ENCODE peak calls at places on chromosomes 6 and 20, in four cellular contexts. F is H9, E is neuronal stem cell, C is mesenchymal stem cell. V is an unnamed sample.

GRCh38 chr6:133129556-133129955 is 111.6 kb upstream of the EYA4 start:
- DNase-seq in C (no peak), E (no peak), F (no peak), V (no peak)

GRCh38 chr6:93468291-93468690 is 48.9 kb upstream of the EPHA7 start:
- DNase-seq in E (peak; percentile 73), C (peak; percentile 85), F (no peak), V (no peak)

GRCh38 chr20:34562643-34563042 is 4.1 kb downstream of the MAP1LC3A start:
- DNase-seq in F (peak; percentile 66), C (peak; percentile 43), E (no peak), V (no peak)

GRCh38 chr20:5766085-5766764 is 16.0 kb downstream of the SHLD1 start:
- DNase-seq in F (no peak), C (no peak), E (no peak), V (no peak)

GRCh38 chr6:127592964-127593363 is 16.0 kb downstream of the C6orf58 start:
- DNase-seq in E (no peak), F (peak; percentile 42), C (no peak), V (no peak)

GRCh38 chr20:57941572-57942381 is 232.0 kb upstream of the PMEPA1 start:
- DNase-seq in F (no peak), C (no peak), E (no peak), V (no peak)

GRCh38 chr6:122712093-122712863 is 67.2 kb upstream of the FABP7 start:
- DNase-seq in E (no peak), F (no peak), C (peak; percentile 57), V (no peak)

GRCh38 chr20:40390654-40391053 is 298.4 kb downstream of the MAFB start:
- DNase-seq in E (no peak), F (no peak), C (no peak), V (no peak)

GRCh38 chr20:8616792-8617191 is 452.1 kb upstream of the PLCB4 start:
- DNase-seq in C (peak; percentile 58), F (no peak), E (no peak), V (no peak)

GRCh38 chr20:22568872-22569344 is 15.5 kb downstream of the FOXA2 start:
- DNase-seq in C (no peak), E (no peak), F (no peak), V (no peak)

GRCh38 chr6:109978174-109979032 is at the start of gene GPR6:
- DNase-seq in E (peak; percentile 91), F (peak; percentile 87), C (peak; percentile 70), V (peak; percentile 89)

GRCh38 chr6:5871296-5871695 is 135.4 kb downstream of the NRN1 start:
- DNase-seq in C (no peak), F (no peak), E (no peak), V (no peak)

GRCh38 chr6:154579046-154579823 is 68.8 kb upstream of the CNKSR3 start:
- DNase-seq in F (no peak), C (no peak), E (no peak), V (peak; percentile 5)

GRCh38 chr20:8858181-8858794 is 210.6 kb upstream of the PLCB4 start:
- DNase-seq in C (peak; percentile 3), F (no peak), E (no peak), V (no peak)

GRCh38 chr6:64998173-64998572 is 708.9 kb downstream of the EYS start:
- DNase-seq in E (no peak), F (no peak), C (no peak), V (no peak)

GRCh38 chr20:63892402-63892801 is 2.5 kb upstream of the DNAJC5 start:
- DNase-seq in C (no peak), E (no peak), F (no peak), V (no peak)

GRCh38 chr20:63895886-63896135 is 885 bp downstream of the DNAJC5 start:
- DNase-seq in E (no peak), C (peak; percentile 47), F (no peak), V (no peak)

GRCh38 chr20:63895202-63895885 is 418 bp downstream of the DNAJC5 start:
- DNase-seq in E (no peak), F (no peak), C (no peak), V (no peak)

GRCh38 chr20:63894358-63895201 is at the start of gene DNAJC5:
- DNase-seq in F (peak; percentile 93), E (peak; percentile 90), C (peak; percentile 87), V (peak; percentile 97)

DNA sequence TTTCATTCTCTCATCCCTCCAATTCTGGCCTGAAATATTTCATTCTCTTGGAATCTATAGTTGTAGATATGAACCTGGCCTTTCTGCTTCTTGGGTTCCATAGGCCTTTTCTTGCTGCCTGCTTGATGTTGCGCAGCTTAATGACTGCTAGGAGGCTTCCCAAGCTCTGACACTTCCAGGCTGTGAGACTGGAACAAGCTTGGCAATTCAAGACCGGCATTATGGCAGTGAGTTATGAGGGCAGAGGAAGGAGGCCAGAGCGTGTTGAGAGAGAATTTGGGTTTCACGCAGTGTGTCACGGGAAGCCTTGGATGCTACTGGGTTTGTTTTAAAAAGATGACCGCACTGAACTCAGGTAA is 948 bp upstream of the DNAJC5 start:
- DNase-seq in E (no peak), F (no peak), C (peak; percentile 36), V (no peak)
- H2AK5ac ChIP-seq in E (no peak overlapping the region), F (no peak overlapping the region), C (no peak overlapping the region), V (no peak overlapping the region)

GRCh38 chr6:114218831-114219230 is 124.0 kb downstream of the HS3ST5 start:
- DNase-seq in F (no peak), E (no peak), C (no peak), V (no peak)

GRCh38 chr6:114220241-114220640 is 122.6 kb downstream of the HS3ST5 start:
- DNase-seq in E (no peak), F (no peak), C (no peak), V (no peak)

GRCh38 chr6:114216789-114217467 is 125.9 kb downstream of the HS3ST5 start:
- DNase-seq in E (no peak), F (no peak), C (no peak), V (no peak)

GRCh38 chr6:114218421-114218820 is 124.4 kb downstream of the HS3ST5 start:
- DNase-seq in C (no peak), F (no peak), E (no peak), V (no peak)
- H2BK5ac ChIP-seq in C (no peak overlapping the region), F (no peak overlapping the region), E (no peak overlapping the region), V (no peak overlapping the region)

DNA sequence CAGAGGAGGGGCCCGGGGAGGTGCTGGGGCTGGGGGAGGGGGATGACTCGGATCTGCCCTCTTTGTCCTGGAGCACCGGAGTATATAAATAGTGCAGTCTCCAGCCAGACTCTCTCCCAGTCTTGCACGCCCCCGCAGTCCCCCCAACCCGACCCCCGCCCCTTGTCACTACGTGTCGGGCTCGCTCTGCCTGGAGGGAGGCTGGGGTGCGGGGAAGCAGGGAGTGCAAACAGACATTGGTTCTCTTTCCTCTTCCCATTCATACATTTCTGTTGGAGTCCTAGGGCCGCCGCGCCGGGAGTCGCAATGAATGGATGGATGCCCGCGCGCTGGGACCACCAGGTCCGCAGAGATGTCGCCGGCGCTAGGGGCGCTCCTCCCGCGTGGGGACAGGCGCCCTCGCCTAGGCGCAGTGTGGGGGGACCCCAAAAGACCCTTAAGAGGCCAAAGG is 179.3 kb downstream of the TBXT start:
- DNase-seq in E (no peak), C (no peak), F (no peak), V (no peak)
- H4K91ac ChIP-seq in E (no peak overlapping the region), C (no peak overlapping the region), F (no peak overlapping the region), V (no peak overlapping the region)

GRCh38 chr20:23605867-23606651 is at the start of gene CST9:
- DNase-seq in F (no peak), E (no peak), C (no peak), V (no peak)

GRCh38 chr20:23607497-23608245 is 2.0 kb upstream of the CST9 start:
- DNase-seq in F (no peak), E (no peak), C (no peak), V (no peak)

GRCh38 chr20:23606652-23607049 is 934 bp upstream of the CST9 start:
- DNase-seq in E (peak; percentile 52), C (peak; percentile 75), F (peak; percentile 92), V (peak; percentile 98)

GRCh38 chr20:23609486-23610109 is 3.9 kb upstream of the CST9 start:
- DNase-seq in E (no peak), C (peak; percentile 46), F (peak; percentile 14), V (no peak)

GRCh38 chr20:23608251-23608846 is 2.6 kb upstream of the CST9 start:
- DNase-seq in C (no peak), E (no peak), F (peak; percentile 25), V (no peak)
- H2AK5ac ChIP-seq in C (peak overlapping the region; percentile 21), E (peak overlapping the region; percentile 58), F (no peak overlapping the region), V (no peak overlapping the region)

GRCh38 chr6:113248532-113248931 is 608.6 kb upstream of the MARCKS start:
- DNase-seq in F (no peak), E (no peak), C (no peak), V (no peak)

GRCh38 chr6:113246186-113246585 is 611.0 kb upstream of the MARCKS start:
- DNase-seq in C (peak; percentile 7), E (no peak), F (no peak), V (no peak)
- H2BK5ac ChIP-seq in C (no peak overlapping the region), E (no peak overlapping the region), F (no peak overlapping the region), V (no peak overlapping the region)

GRCh38 chr20:44946266-44946852 is 13.8 kb downstream of the TOMM34 start:
- DNase-seq in F (no peak), E (no peak), C (peak; percentile 25), V (no peak)

GRCh38 chr20:44950368-44950767 is 9.8 kb downstream of the TOMM34 start:
- DNase-seq in E (no peak), F (no peak), C (no peak), V (no peak)

GRCh38 chr20:44945261-44945660 is 14.9 kb downstream of the TOMM34 start:
- DNase-seq in E (no peak), F (no peak), C (no peak), V (no peak)

GRCh38 chr20:44948513-44948912 is 11.7 kb downstream of the TOMM34 start:
- DNase-seq in C (no peak), F (no peak), E (no peak), V (peak; percentile 75)

DNA sequence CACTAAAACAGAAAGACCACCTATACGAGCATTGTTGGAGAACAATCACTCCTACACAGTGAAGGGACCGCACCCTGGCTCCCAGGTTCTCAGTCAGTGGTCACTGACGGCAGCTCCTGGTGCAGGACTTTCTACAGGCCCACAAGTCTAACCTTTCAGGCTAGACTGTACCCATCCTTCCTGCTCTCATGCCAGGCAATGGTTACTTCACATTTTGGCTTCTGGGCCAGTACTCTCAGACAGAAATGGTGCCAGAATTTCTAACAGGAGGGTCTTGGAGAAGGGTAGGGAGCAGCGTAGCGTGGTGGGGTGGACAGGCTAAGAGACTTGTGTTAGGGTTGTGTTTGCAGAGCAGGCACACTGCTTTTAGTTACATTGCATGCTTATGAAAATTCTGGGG is 12.1 kb downstream of the TOMM34 start:
- DNase-seq in F (no peak), E (no peak), C (no peak), V (no peak)
- H4K91ac ChIP-seq in F (no peak overlapping the region), E (no peak overlapping the region), C (no peak overlapping the region), V (no peak overlapping the region)

DNA sequence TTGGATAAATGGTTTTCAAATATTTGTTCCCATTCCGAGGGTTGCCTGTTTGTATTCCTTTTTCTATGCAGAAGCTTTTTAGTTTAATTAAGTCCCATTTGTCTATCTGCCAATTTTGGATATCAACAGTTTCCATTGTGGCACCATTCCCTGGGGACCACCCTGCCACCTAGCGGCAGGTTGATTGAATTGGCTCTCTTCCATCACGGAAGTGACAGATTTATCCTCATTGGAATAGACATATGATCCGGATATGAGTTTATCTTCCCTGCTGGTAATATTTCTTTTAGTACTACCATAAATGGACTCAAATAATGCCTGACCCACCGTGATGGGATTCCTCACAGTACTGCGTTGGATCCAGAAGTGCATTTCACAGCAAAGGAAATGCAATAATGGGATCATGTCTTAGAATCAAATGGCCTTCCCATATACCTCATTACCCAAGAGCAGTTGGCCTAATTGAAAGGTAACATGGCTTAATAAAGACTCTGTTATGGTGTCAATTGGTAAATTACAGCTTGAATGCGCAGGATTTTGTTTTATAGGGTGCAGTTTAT is 327.0 kb downstream of the BMP2 start:
- DNase-seq in E (peak; percentile 26), C (peak; percentile 22), F (peak; percentile 50), V (no peak)
- H2AK5ac ChIP-seq in E (no peak overlapping the region), C (no peak overlapping the region), F (no peak overlapping the region), V (no peak overlapping the region)

V was measured in trophoblast cell.